ENCODE peak calls at places on chromosomes 5 and 9, in four cellular contexts. E is transverse colon, Z is cardiac muscle cell, G is fibroblast of lung. A is an unnamed sample.

GRCh38 chr9:87059740-87060139 is 112.4 kb upstream of the GAS1 start:
- DNase-seq in E (no peak), G (no peak), Z (no peak), A (no peak)

GRCh38 chr9:110083866-110084265 is 124.1 kb downstream of the C9orf152 start:
- DNase-seq in E (no peak), Z (no peak), G (no peak), A (no peak)

GRCh38 chr5:116142495-116142894 is 57.7 kb downstream of the COMMD10 start:
- DNase-seq in Z (no peak), G (no peak), E (no peak), A (no peak)

GRCh38 chr5:180352116-180352975 is 790 bp downstream of the GFPT2 start:
- DNase-seq in Z (peak), G (peak), E (no peak), A (no peak)

GRCh38 chr9:34876096-34876495 is 82.0 kb upstream of the PHF24 start:
- DNase-seq in Z (no peak), G (no peak), E (no peak), A (no peak)

GRCh38 chr5:59790399-59791130 is 103.0 kb downstream of the PDE4D start:
- DNase-seq in E (no peak), G (no peak), Z (peak), A (no peak)

GRCh38 chr5:1555011-1555807 is 31.4 kb upstream of the LPCAT1 start:
- DNase-seq in G (peak), Z (peak), E (peak), A (peak)

GRCh38 chr9:96150324-96151023 is 151.5 kb downstream of the HSD17B3 start:
- DNase-seq in E (peak), Z (no peak), G (no peak), A (no peak)

GRCh38 chr5:95857185-95857945 is 34.8 kb upstream of the GLRX start:
- DNase-seq in G (peak), Z (peak), E (peak), A (no peak)

GRCh38 chr9:17064558-17064957 is 70.3 kb upstream of the CNTLN start:
- DNase-seq in Z (peak), E (no peak), G (no peak), A (no peak)

GRCh38 chr5:54329731-54330709 is 19.6 kb upstream of the ARL15 start:
- DNase-seq in G (peak), E (no peak), Z (peak), A (peak)

GRCh38 chr5:180209137-180209581 is at the start of gene RASGEF1C:
- DNase-seq in E (peak), G (peak), Z (peak), A (peak)

GRCh38 chr9:71079451-71079850 is 42.0 kb downstream of the TRPM3 start:
- DNase-seq in Z (peak), E (no peak), G (no peak), A (peak)

GRCh38 chr5:151637676-151638075 is 46.5 kb upstream of the FAT2 start:
- DNase-seq in Z (no peak), G (no peak), E (no peak), A (no peak)

GRCh38 chr9:135282001-135282731 is 194.7 kb downstream of the OLFM1 start:
- DNase-seq in Z (peak), G (peak), E (peak), A (no peak)

GRCh38 chr5:179285236-179285635 is 60.0 kb downstream of the ADAMTS2 start:
- DNase-seq in Z (peak), E (no peak), G (peak), A (no peak)

GRCh38 chr5:179265529-179266290 is 79.6 kb downstream of the ADAMTS2 start:
- DNase-seq in G (peak), E (peak), Z (peak), A (peak)

GRCh38 chr5:140795259-140795641 is 598 bp downstream of the PCDHA2 start:
- DNase-seq in E (no peak), Z (no peak), G (no peak), A (no peak)

GRCh38 chr9:91515074-91515687 is 91.5 kb upstream of the NFIL3 start:
- DNase-seq in Z (peak), E (no peak), G (peak), A (peak)

GRCh38 chr5:71830626-71831539 is 111.8 kb downstream of the CARTPT start:
- DNase-seq in E (peak), Z (peak), G (peak), A (peak)

GRCh38 chr5:148776780-148777179 is 49.6 kb upstream of the ADRB2 start:
- DNase-seq in E (no peak), G (peak), Z (peak), A (peak)

GRCh38 chr9:34983209-34983608 is 6.3 kb upstream of the DNAJB5 start:
- DNase-seq in E (no peak), G (no peak), Z (no peak), A (no peak)

GRCh38 chr9:86965627-86966395 is 18.5 kb upstream of the GAS1 start:
- DNase-seq in Z (peak), G (peak), E (no peak), A (no peak)

GRCh38 chr9:84975926-84976325 is 306.4 kb downstream of the NTRK2 start:
- DNase-seq in Z (no peak), G (no peak), E (no peak), A (no peak)

GRCh38 chr5:96734871-96735325 is 72.7 kb downstream of the CAST start:
- DNase-seq in G (no peak), E (no peak), Z (peak), A (no peak)

GRCh38 chr5:93257616-93258015 is 323.4 kb downstream of the NR2F1-AS1 start:
- DNase-seq in G (no peak), Z (no peak), E (no peak), A (no peak)

GRCh38 chr5:139105621-139106071 is 92.5 kb downstream of the SIL1 start:
- DNase-seq in E (no peak), G (no peak), Z (no peak), A (no peak)

GRCh38 chr5:119330367-119331183 is 25.2 kb upstream of the TNFAIP8 start:
- DNase-seq in Z (no peak), G (no peak), E (no peak), A (no peak)

GRCh38 chr5:72523960-72524582 is 16.9 kb upstream of the ZNF366 start:
- DNase-seq in Z (peak), E (no peak), G (peak), A (peak)

GRCh38 chr5:105877592-105877991 is 1793.1 kb downstream of the EFNA5 start:
- DNase-seq in Z (no peak), G (no peak), E (no peak), A (no peak)

GRCh38 chr5:112986224-112986623 is 9.6 kb downstream of the DCP2 start:
- DNase-seq in E (no peak), Z (no peak), G (no peak), A (no peak)

GRCh38 chr5:122154910-122155309 is 25.6 kb downstream of the ZNF474 start:
- DNase-seq in G (peak), Z (peak), E (no peak), A (peak)

GRCh38 chr9:98075332-98075805 is 18.8 kb downstream of the NANS start:
- DNase-seq in Z (peak), E (no peak), G (peak), A (peak)

GRCh38 chr5:109177227-109177626 is 232.5 kb downstream of the PJA2 start:
- DNase-seq in Z (peak), E (no peak), G (no peak), A (no peak)
- H3K4me3 ChIP-seq in Z (no peak), E (no peak), G (no peak), A (no peak)

DNA sequence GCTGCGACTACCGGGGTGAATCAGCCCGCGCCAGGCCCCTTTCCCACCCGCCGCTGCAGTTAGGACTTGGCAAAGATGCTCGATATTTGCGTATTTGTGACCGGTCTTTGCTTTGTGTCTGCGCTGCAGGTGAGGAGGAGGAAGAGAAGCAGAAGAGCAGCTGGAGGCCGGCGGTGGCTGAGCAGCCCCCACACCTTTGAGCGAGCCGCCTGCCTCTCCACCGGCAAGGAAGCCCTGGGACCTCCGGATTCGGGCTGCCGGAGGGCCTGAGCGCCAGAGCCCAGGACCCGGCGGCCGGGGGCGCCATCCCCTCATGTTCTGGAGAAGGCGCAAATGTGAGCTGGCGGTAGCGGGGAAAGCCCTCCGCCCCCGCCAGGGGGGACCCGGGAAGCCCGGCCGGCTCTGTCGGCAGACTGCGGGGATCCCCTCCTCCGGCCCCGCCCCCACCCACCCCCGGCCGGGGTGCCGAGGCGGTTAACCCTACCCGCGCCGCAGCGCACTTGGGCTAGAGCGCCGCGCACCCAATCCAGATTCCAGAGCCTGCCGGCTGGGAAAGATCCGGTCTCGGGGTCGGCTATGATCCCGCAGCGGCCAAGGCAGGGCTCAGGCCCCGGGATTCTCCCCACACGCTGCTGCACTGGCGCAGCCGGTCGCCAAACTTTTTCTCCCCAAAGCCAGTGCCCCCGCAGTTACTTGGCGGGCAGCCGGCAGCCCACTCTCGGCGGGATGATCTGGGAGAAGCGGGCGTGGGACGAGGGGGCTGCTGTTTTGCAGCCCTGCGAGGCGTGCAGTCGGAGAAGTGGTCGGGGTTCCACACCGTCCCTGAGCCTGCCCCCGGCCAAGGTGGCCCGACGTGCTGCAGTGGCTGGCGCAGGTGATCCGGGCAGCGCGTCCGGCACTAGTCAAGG is 800 bp upstream of the KCNN2 start:
- DNase-seq in G (peak), Z (no peak), E (no peak), A (no peak)
- TF ChIP-seq CTCF in G (peak), Z (no peak), E (no peak), A (peak)

DNA sequence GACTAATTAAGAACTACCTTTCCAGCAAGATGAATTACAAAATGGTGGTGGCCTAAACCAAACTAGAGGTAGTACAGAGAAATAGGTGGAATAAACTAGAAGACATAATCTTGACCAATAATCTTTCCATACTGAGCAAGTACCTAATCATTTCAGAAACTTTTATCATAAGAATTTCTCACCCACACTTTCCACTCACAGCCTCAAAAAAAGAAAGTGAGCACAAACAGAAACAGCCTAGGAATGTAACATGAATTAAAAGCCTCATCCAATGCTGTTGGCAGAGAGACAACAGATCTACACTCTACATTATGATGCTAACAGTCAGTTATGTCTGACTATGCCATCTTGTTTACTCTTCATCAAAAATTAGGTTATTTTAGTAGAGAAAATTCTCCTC is 1.3 kb downstream of the RNF38 start:
- DNase-seq in E (no peak), Z (peak), G (peak), A (no peak)
- H3K4me3 ChIP-seq in E (peak), Z (peak), G (peak), A (peak)

GRCh38 chr5:8842906-8843590 is 702.8 kb downstream of the SEMA5A start:
- DNase-seq in E (no peak), Z (peak), G (peak), A (no peak)

GRCh38 chr5:8843766-8844165 is 702.1 kb downstream of the SEMA5A start:
- DNase-seq in E (no peak), G (peak), Z (peak), A (no peak)

GRCh38 chr5:8839361-8840055 is 706.4 kb downstream of the SEMA5A start:
- DNase-seq in Z (no peak), G (no peak), E (no peak), A (no peak)

GRCh38 chr5:8844206-8844605 is 701.7 kb downstream of the SEMA5A start:
- DNase-seq in G (peak), E (no peak), Z (no peak), A (no peak)

GRCh38 chr5:8840237-8840636 is 705.6 kb downstream of the SEMA5A start:
- DNase-seq in G (no peak), E (no peak), Z (no peak), A (no peak)
- TF ChIP-seq CTCF in G (no peak), E (no peak), Z (no peak), A (no peak)

GRCh38 chr9:107994638-107995037 is 505.1 kb upstream of the KLF4 start:
- DNase-seq in E (no peak), Z (peak), G (peak), A (no peak)
- H3K4me3 ChIP-seq in E (no peak), Z (no peak), G (no peak), A (no peak)

GRCh38 chr9:105244996-105245719 is 707 bp downstream of the SLC44A1 start:
- DNase-seq in E (peak), Z (peak), G (no peak), A (no peak)
- TF ChIP-seq CTCF in E (peak), Z (peak), G (no peak), A (no peak)

GRCh38 chr9:14308751-14309140 is 5.2 kb downstream of the NFIB start:
- DNase-seq in G (peak), Z (no peak), E (no peak), A (no peak)
- H3K4me3 ChIP-seq in G (peak), Z (no peak), E (no peak), A (peak)